ENCODE peak calls at places on chromosomes 5 and 9, in nine cellular contexts. One of them, this sample, is unnamed.

GRCh38 chr5:67807116-67807888 is 408.3 kb upstream of the PIK3R1 start:
- DNase-seq in Right ventricle myocardium inferior: no peak
- DNase-seq in putamen: no peak
- DNase-seq in activated CD8-positive, alpha-beta memory T cell treated with anti-CD3 and anti-CD28 coated beads, Interleukin-2, amount 10 ng/mL, durations not matched to agents 7 days and 5 days: no peak
- DNase-seq in HT-29: no peak
- DNase-seq in HEK293T: no peak
- DNase-seq in endothelial cell: no peak
- DNase-seq in testis: no peak
- DNase-seq in right cardiac atrium: no peak
- DNase-seq in this sample: no peak

GRCh38 chr5:142391031-142391872 is 66.4 kb upstream of the SPRY4 start:
- DNase-seq in Right ventricle myocardium inferior: no peak
- DNase-seq in putamen: no peak
- DNase-seq in activated CD8-positive, alpha-beta memory T cell treated with anti-CD3 and anti-CD28 coated beads, Interleukin-2, amount 10 ng/mL, durations not matched to agents 7 days and 5 days: no peak
- DNase-seq in HT-29: no peak
- DNase-seq in HEK293T: no peak
- DNase-seq in endothelial cell: no peak
- DNase-seq in testis: no peak
- DNase-seq in right cardiac atrium: no peak
- DNase-seq in this sample: no peak

GRCh38 chr9:136052433-136052880 is 42.6 kb downstream of the NACC2 start:
- DNase-seq in Right ventricle myocardium inferior: peak
- DNase-seq in putamen: peak
- DNase-seq in activated CD8-positive, alpha-beta memory T cell treated with anti-CD3 and anti-CD28 coated beads, Interleukin-2, amount 10 ng/mL, durations not matched to agents 7 days and 5 days: no peak
- DNase-seq in HT-29: peak
- DNase-seq in HEK293T: no peak
- DNase-seq in endothelial cell: no peak
- DNase-seq in testis: no peak
- DNase-seq in right cardiac atrium: no peak
- DNase-seq in this sample: peak

GRCh38 chr9:9917400-9917799 is 695.4 kb downstream of the PTPRD start:
- DNase-seq in Right ventricle myocardium inferior: no peak
- DNase-seq in putamen: no peak
- DNase-seq in activated CD8-positive, alpha-beta memory T cell treated with anti-CD3 and anti-CD28 coated beads, Interleukin-2, amount 10 ng/mL, durations not matched to agents 7 days and 5 days: no peak
- DNase-seq in HT-29: no peak
- DNase-seq in HEK293T: no peak
- DNase-seq in endothelial cell: no peak
- DNase-seq in testis: no peak
- DNase-seq in right cardiac atrium: no peak
- DNase-seq in this sample: no peak

GRCh38 chr5:34847056-34847455 is 8.1 kb downstream of the TTC23L start:
- DNase-seq in Right ventricle myocardium inferior: no peak
- DNase-seq in putamen: no peak
- DNase-seq in activated CD8-positive, alpha-beta memory T cell treated with anti-CD3 and anti-CD28 coated beads, Interleukin-2, amount 10 ng/mL, durations not matched to agents 7 days and 5 days: no peak
- DNase-seq in HT-29: no peak
- DNase-seq in HEK293T: no peak
- DNase-seq in endothelial cell: no peak
- DNase-seq in testis: no peak
- DNase-seq in right cardiac atrium: no peak
- DNase-seq in this sample: no peak

GRCh38 chr5:138849439-138849838 is 25.7 kb downstream of the LRRTM2 start:
- DNase-seq in Right ventricle myocardium inferior: no peak
- DNase-seq in putamen: no peak
- DNase-seq in activated CD8-positive, alpha-beta memory T cell treated with anti-CD3 and anti-CD28 coated beads, Interleukin-2, amount 10 ng/mL, durations not matched to agents 7 days and 5 days: no peak
- DNase-seq in HT-29: no peak
- DNase-seq in HEK293T: no peak
- DNase-seq in endothelial cell: no peak
- DNase-seq in testis: no peak
- DNase-seq in right cardiac atrium: no peak
- DNase-seq in this sample: no peak

GRCh38 chr9:13377286-13377925 is 97.9 kb upstream of the MPDZ start:
- DNase-seq in Right ventricle myocardium inferior: no peak
- DNase-seq in putamen: no peak
- DNase-seq in activated CD8-positive, alpha-beta memory T cell treated with anti-CD3 and anti-CD28 coated beads, Interleukin-2, amount 10 ng/mL, durations not matched to agents 7 days and 5 days: no peak
- DNase-seq in HT-29: no peak
- DNase-seq in HEK293T: no peak
- DNase-seq in endothelial cell: no peak
- DNase-seq in testis: no peak
- DNase-seq in right cardiac atrium: no peak
- DNase-seq in this sample: no peak

GRCh38 chr5:1393571-1394501 is 48.9 kb upstream of the CLPTM1L start:
- DNase-seq in Right ventricle myocardium inferior: peak
- DNase-seq in putamen: no peak
- DNase-seq in activated CD8-positive, alpha-beta memory T cell treated with anti-CD3 and anti-CD28 coated beads, Interleukin-2, amount 10 ng/mL, durations not matched to agents 7 days and 5 days: no peak
- DNase-seq in HT-29: no peak
- DNase-seq in HEK293T: no peak
- DNase-seq in endothelial cell: no peak
- DNase-seq in testis: no peak
- DNase-seq in right cardiac atrium: no peak
- DNase-seq in this sample: peak

GRCh38 chr5:142881076-142881466 is 110.9 kb downstream of the ARHGAP26 start:
- DNase-seq in Right ventricle myocardium inferior: no peak
- DNase-seq in putamen: no peak
- DNase-seq in activated CD8-positive, alpha-beta memory T cell treated with anti-CD3 and anti-CD28 coated beads, Interleukin-2, amount 10 ng/mL, durations not matched to agents 7 days and 5 days: no peak
- DNase-seq in HT-29: peak
- DNase-seq in HEK293T: no peak
- DNase-seq in endothelial cell: no peak
- DNase-seq in testis: no peak
- DNase-seq in right cardiac atrium: no peak
- DNase-seq in this sample: no peak

GRCh38 chr5:158976035-158976434 is 123.7 kb downstream of the EBF1 start:
- DNase-seq in Right ventricle myocardium inferior: no peak
- DNase-seq in putamen: no peak
- DNase-seq in activated CD8-positive, alpha-beta memory T cell treated with anti-CD3 and anti-CD28 coated beads, Interleukin-2, amount 10 ng/mL, durations not matched to agents 7 days and 5 days: no peak
- DNase-seq in HT-29: no peak
- DNase-seq in HEK293T: no peak
- DNase-seq in endothelial cell: no peak
- DNase-seq in testis: no peak
- DNase-seq in right cardiac atrium: no peak
- DNase-seq in this sample: no peak

GRCh38 chr9:99192786-99193465 is 28.8 kb downstream of the ALG2 start:
- DNase-seq in Right ventricle myocardium inferior: no peak
- DNase-seq in putamen: no peak
- DNase-seq in activated CD8-positive, alpha-beta memory T cell treated with anti-CD3 and anti-CD28 coated beads, Interleukin-2, amount 10 ng/mL, durations not matched to agents 7 days and 5 days: no peak
- DNase-seq in HT-29: peak
- DNase-seq in HEK293T: no peak
- DNase-seq in endothelial cell: no peak
- DNase-seq in testis: no peak
- DNase-seq in right cardiac atrium: no peak
- DNase-seq in this sample: no peak

GRCh38 chr5:119031047-119031886 is 39.6 kb upstream of the DMXL1 start:
- DNase-seq in Right ventricle myocardium inferior: no peak
- DNase-seq in putamen: no peak
- DNase-seq in activated CD8-positive, alpha-beta memory T cell treated with anti-CD3 and anti-CD28 coated beads, Interleukin-2, amount 10 ng/mL, durations not matched to agents 7 days and 5 days: no peak
- DNase-seq in HT-29: no peak
- DNase-seq in HEK293T: no peak
- DNase-seq in endothelial cell: no peak
- DNase-seq in testis: no peak
- DNase-seq in right cardiac atrium: no peak
- DNase-seq in this sample: no peak

GRCh38 chr9:109005678-109006077 is 7.6 kb downstream of the CTNNAL1 start:
- DNase-seq in Right ventricle myocardium inferior: no peak
- DNase-seq in putamen: no peak
- DNase-seq in activated CD8-positive, alpha-beta memory T cell treated with anti-CD3 and anti-CD28 coated beads, Interleukin-2, amount 10 ng/mL, durations not matched to agents 7 days and 5 days: no peak
- DNase-seq in HT-29: no peak
- DNase-seq in HEK293T: no peak
- DNase-seq in endothelial cell: no peak
- DNase-seq in testis: no peak
- DNase-seq in right cardiac atrium: no peak
- DNase-seq in this sample: no peak

GRCh38 chr9:115367780-115368179 is 249.8 kb upstream of the TNC start:
- DNase-seq in Right ventricle myocardium inferior: no peak
- DNase-seq in putamen: no peak
- DNase-seq in activated CD8-positive, alpha-beta memory T cell treated with anti-CD3 and anti-CD28 coated beads, Interleukin-2, amount 10 ng/mL, durations not matched to agents 7 days and 5 days: no peak
- DNase-seq in HT-29: no peak
- DNase-seq in HEK293T: no peak
- DNase-seq in endothelial cell: no peak
- DNase-seq in testis: no peak
- DNase-seq in right cardiac atrium: no peak
- DNase-seq in this sample: no peak

GRCh38 chr5:127705120-127705892 is 2.1 kb downstream of the CCDC192 start:
- DNase-seq in Right ventricle myocardium inferior: no peak
- DNase-seq in putamen: no peak
- DNase-seq in activated CD8-positive, alpha-beta memory T cell treated with anti-CD3 and anti-CD28 coated beads, Interleukin-2, amount 10 ng/mL, durations not matched to agents 7 days and 5 days: no peak
- DNase-seq in HT-29: peak
- DNase-seq in HEK293T: no peak
- DNase-seq in endothelial cell: no peak
- DNase-seq in testis: peak
- DNase-seq in right cardiac atrium: no peak
- DNase-seq in this sample: no peak

GRCh38 chr5:157624144-157624543 is 28.1 kb downstream of the SOX30 start:
- DNase-seq in Right ventricle myocardium inferior: no peak
- DNase-seq in putamen: no peak
- DNase-seq in activated CD8-positive, alpha-beta memory T cell treated with anti-CD3 and anti-CD28 coated beads, Interleukin-2, amount 10 ng/mL, durations not matched to agents 7 days and 5 days: no peak
- DNase-seq in HT-29: no peak
- DNase-seq in HEK293T: no peak
- DNase-seq in endothelial cell: no peak
- DNase-seq in testis: no peak
- DNase-seq in right cardiac atrium: no peak
- DNase-seq in this sample: no peak

GRCh38 chr5:168699002-168699401 is 119.8 kb upstream of the PANK3 start:
- DNase-seq in Right ventricle myocardium inferior: no peak
- DNase-seq in putamen: no peak
- DNase-seq in activated CD8-positive, alpha-beta memory T cell treated with anti-CD3 and anti-CD28 coated beads, Interleukin-2, amount 10 ng/mL, durations not matched to agents 7 days and 5 days: no peak
- DNase-seq in HT-29: no peak
- DNase-seq in HEK293T: no peak
- DNase-seq in endothelial cell: no peak
- DNase-seq in testis: no peak
- DNase-seq in right cardiac atrium: peak
- DNase-seq in this sample: no peak

GRCh38 chr9:81737871-81738507 is 48.6 kb upstream of the TLE1 start:
- DNase-seq in Right ventricle myocardium inferior: no peak
- DNase-seq in putamen: peak
- DNase-seq in activated CD8-positive, alpha-beta memory T cell treated with anti-CD3 and anti-CD28 coated beads, Interleukin-2, amount 10 ng/mL, durations not matched to agents 7 days and 5 days: no peak
- DNase-seq in HT-29: peak
- DNase-seq in HEK293T: no peak
- DNase-seq in endothelial cell: no peak
- DNase-seq in testis: no peak
- DNase-seq in right cardiac atrium: peak
- DNase-seq in this sample: no peak

GRCh38 chr5:150645070-150645700 is 4.7 kb downstream of the SYNPO start:
- DNase-seq in Right ventricle myocardium inferior: no peak
- DNase-seq in putamen: no peak
- DNase-seq in activated CD8-positive, alpha-beta memory T cell treated with anti-CD3 and anti-CD28 coated beads, Interleukin-2, amount 10 ng/mL, durations not matched to agents 7 days and 5 days: no peak
- DNase-seq in HT-29: peak
- DNase-seq in HEK293T: no peak
- DNase-seq in endothelial cell: no peak
- DNase-seq in testis: peak
- DNase-seq in right cardiac atrium: peak
- DNase-seq in this sample: peak

GRCh38 chr9:121498487-121499176 is 1.0 kb downstream of the GGTA1 start:
- DNase-seq in Right ventricle myocardium inferior: peak
- DNase-seq in putamen: no peak
- DNase-seq in activated CD8-positive, alpha-beta memory T cell treated with anti-CD3 and anti-CD28 coated beads, Interleukin-2, amount 10 ng/mL, durations not matched to agents 7 days and 5 days: no peak
- DNase-seq in HT-29: no peak
- DNase-seq in HEK293T: peak
- DNase-seq in endothelial cell: peak
- DNase-seq in testis: peak
- DNase-seq in right cardiac atrium: peak
- DNase-seq in this sample: no peak

GRCh38 chr5:179344301-179345178 is 721 bp downstream of the ADAMTS2 start:
- DNase-seq in Right ventricle myocardium inferior: no peak
- DNase-seq in putamen: no peak
- DNase-seq in activated CD8-positive, alpha-beta memory T cell treated with anti-CD3 and anti-CD28 coated beads, Interleukin-2, amount 10 ng/mL, durations not matched to agents 7 days and 5 days: no peak
- DNase-seq in HT-29: no peak
- DNase-seq in HEK293T: no peak
- DNase-seq in endothelial cell: peak
- DNase-seq in testis: no peak
- DNase-seq in right cardiac atrium: no peak
- DNase-seq in this sample: peak

GRCh38 chr9:36820392-36820861 is 213.6 kb downstream of the PAX5 start:
- DNase-seq in Right ventricle myocardium inferior: no peak
- DNase-seq in putamen: peak
- DNase-seq in activated CD8-positive, alpha-beta memory T cell treated with anti-CD3 and anti-CD28 coated beads, Interleukin-2, amount 10 ng/mL, durations not matched to agents 7 days and 5 days: no peak
- DNase-seq in HT-29: no peak
- DNase-seq in HEK293T: no peak
- DNase-seq in endothelial cell: no peak
- DNase-seq in testis: no peak
- DNase-seq in right cardiac atrium: no peak
- DNase-seq in this sample: peak

GRCh38 chr9:110911659-110912473 is 126.4 kb downstream of the LPAR1 start:
- DNase-seq in Right ventricle myocardium inferior: no peak
- DNase-seq in putamen: no peak
- DNase-seq in activated CD8-positive, alpha-beta memory T cell treated with anti-CD3 and anti-CD28 coated beads, Interleukin-2, amount 10 ng/mL, durations not matched to agents 7 days and 5 days: no peak
- DNase-seq in HT-29: no peak
- DNase-seq in HEK293T: no peak
- DNase-seq in endothelial cell: no peak
- DNase-seq in testis: peak
- DNase-seq in right cardiac atrium: no peak
- DNase-seq in this sample: no peak

GRCh38 chr9:135507104-135508035 is 6.9 kb downstream of the MRPS2 start:
- DNase-seq in Right ventricle myocardium inferior: no peak
- DNase-seq in putamen: no peak
- DNase-seq in activated CD8-positive, alpha-beta memory T cell treated with anti-CD3 and anti-CD28 coated beads, Interleukin-2, amount 10 ng/mL, durations not matched to agents 7 days and 5 days: no peak
- DNase-seq in HT-29: no peak
- DNase-seq in HEK293T: no peak
- DNase-seq in endothelial cell: no peak
- DNase-seq in testis: no peak
- DNase-seq in right cardiac atrium: no peak
- DNase-seq in this sample: peak

GRCh38 chr9:94812343-94812742 is 85.8 kb downstream of the AOPEP start:
- DNase-seq in Right ventricle myocardium inferior: no peak
- DNase-seq in putamen: no peak
- DNase-seq in activated CD8-positive, alpha-beta memory T cell treated with anti-CD3 and anti-CD28 coated beads, Interleukin-2, amount 10 ng/mL, durations not matched to agents 7 days and 5 days: no peak
- DNase-seq in HT-29: no peak
- DNase-seq in HEK293T: no peak
- DNase-seq in endothelial cell: no peak
- DNase-seq in testis: no peak
- DNase-seq in right cardiac atrium: no peak
- DNase-seq in this sample: no peak

GRCh38 chr9:131349881-131350563 is 43.9 kb upstream of the PRRC2B start:
- DNase-seq in Right ventricle myocardium inferior: peak
- DNase-seq in putamen: peak
- DNase-seq in activated CD8-positive, alpha-beta memory T cell treated with anti-CD3 and anti-CD28 coated beads, Interleukin-2, amount 10 ng/mL, durations not matched to agents 7 days and 5 days: peak
- DNase-seq in HT-29: peak
- DNase-seq in HEK293T: no peak
- DNase-seq in endothelial cell: peak
- DNase-seq in testis: peak
- DNase-seq in right cardiac atrium: peak
- DNase-seq in this sample: peak

GRCh38 chr5:155430192-155430591 is 416.6 kb downstream of the KIF4B start:
- DNase-seq in Right ventricle myocardium inferior: no peak
- DNase-seq in putamen: no peak
- DNase-seq in activated CD8-positive, alpha-beta memory T cell treated with anti-CD3 and anti-CD28 coated beads, Interleukin-2, amount 10 ng/mL, durations not matched to agents 7 days and 5 days: no peak
- DNase-seq in HT-29: no peak
- DNase-seq in HEK293T: no peak
- DNase-seq in endothelial cell: no peak
- DNase-seq in testis: no peak
- DNase-seq in right cardiac atrium: no peak
- DNase-seq in this sample: no peak